ENCODE peak calls at places on chromosomes 3 and 15, in nine cellular contexts. Y is tibial nerve, G is transverse colon, L is heart left ventricle, W is sigmoid colon, U is adrenal gland, J is uterus, X is NB4, P is breast epithelium. B is an unnamed sample.

GRCh38 chr3:128488995-128489859 is 3.8 kb downstream of the GATA2 start:
- DNase-seq in Y (no peak), G (no peak), L (peak), W (peak), U (no peak), J (peak), X (no peak), P (no peak), B (no peak)

GRCh38 chr3:100103558-100104441 is 10.5 kb downstream of the FILIP1L start:
- DNase-seq in Y (no peak), G (peak), L (no peak), W (no peak), U (no peak), J (no peak), X (peak), P (no peak), B (no peak)

GRCh38 chr3:180934638-180935037 is 22.2 kb downstream of the FXR1 start:
- DNase-seq in Y (no peak), G (no peak), L (no peak), W (no peak), U (no peak), J (no peak), X (no peak), P (no peak), B (no peak)

GRCh38 chr3:7536510-7536909 is 675.6 kb downstream of the GRM7 start:
- DNase-seq in Y (no peak), G (no peak), L (no peak), W (no peak), U (no peak), J (no peak), X (no peak), P (no peak), B (no peak)

GRCh38 chr3:157082305-157082981 is 77.5 kb downstream of the CCNL1 start:
- DNase-seq in Y (no peak), G (no peak), L (no peak), W (no peak), U (peak), J (no peak), X (no peak), P (no peak), B (no peak)

GRCh38 chr15:45522179-45522930 is at the start of gene SLC30A4:
- DNase-seq in Y (peak), G (peak), L (peak), W (peak), U (peak), J (peak), X (peak), P (peak), B (peak)

GRCh38 chr3:18234717-18235335 is 190.3 kb downstream of the SATB1 start:
- DNase-seq in Y (no peak), G (no peak), L (peak), W (no peak), U (no peak), J (no peak), X (no peak), P (no peak), B (no peak)

GRCh38 chr15:79089331-79089889 is 1.2 kb downstream of the RASGRF1 start:
- DNase-seq in Y (no peak), G (no peak), L (no peak), W (no peak), U (no peak), J (no peak), X (no peak), P (no peak), B (peak)

GRCh38 chr3:111852540-111852939 is 6.5 kb upstream of the PHLDB2 start:
- DNase-seq in Y (no peak), G (no peak), L (no peak), W (no peak), U (no peak), J (no peak), X (no peak), P (no peak), B (no peak)

GRCh38 chr3:105880681-105881290 is 12.0 kb upstream of the CBLB start:
- DNase-seq in Y (no peak), G (no peak), L (no peak), W (no peak), U (no peak), J (no peak), X (no peak), P (no peak), B (no peak)

GRCh38 chr3:99761415-99761981 is 56.2 kb upstream of the CMSS1 start:
- DNase-seq in Y (no peak), G (no peak), L (no peak), W (no peak), U (no peak), J (no peak), X (no peak), P (no peak), B (no peak)

GRCh38 chr15:70140543-70141375 is 43.0 kb upstream of the TLE3 start:
- DNase-seq in Y (no peak), G (no peak), L (no peak), W (no peak), U (peak), J (no peak), X (peak), P (no peak), B (no peak)

GRCh38 chr3:30770387-30770786 is 124.1 kb downstream of the GADL1 start:
- DNase-seq in Y (peak), G (peak), L (peak), W (no peak), U (peak), J (no peak), X (no peak), P (peak), B (no peak)

GRCh38 chr15:80893777-80894176 is 95.8 kb downstream of the MESD start:
- DNase-seq in Y (no peak), G (no peak), L (peak), W (no peak), U (no peak), J (no peak), X (no peak), P (no peak), B (no peak)

GRCh38 chr3:48301020-48301813 is 32.2 kb downstream of the SPINK8 start:
- DNase-seq in Y (peak), G (peak), L (peak), W (peak), U (peak), J (peak), X (peak), P (peak), B (peak)
- TF ChIP-seq POLR2A in Y (peak), G (peak), L (peak), W (peak), U (peak), J (peak), X (peak), P (no peak), B (no peak)

DNA sequence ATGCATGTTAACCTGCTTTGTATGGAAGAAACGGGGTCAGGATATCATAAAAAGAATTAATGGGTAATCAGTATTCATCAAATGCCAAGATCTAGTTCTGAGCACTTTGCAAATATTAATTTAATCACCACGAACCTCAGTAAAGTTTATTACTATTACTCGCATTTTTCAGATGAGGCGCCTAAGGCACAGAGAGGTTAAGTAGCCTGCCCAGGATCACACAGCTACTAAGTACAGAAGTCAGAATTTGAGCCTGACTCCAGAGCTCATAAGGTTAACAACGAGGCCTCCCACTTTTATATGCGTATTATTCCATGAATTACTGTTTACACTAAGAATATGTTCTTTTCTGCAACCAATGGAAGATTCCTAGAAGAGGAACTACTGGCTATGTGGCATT is 109.6 kb upstream of the KLF13 start:
- DNase-seq in Y (no peak), G (peak), L (no peak), W (no peak), U (no peak), J (no peak), X (no peak), P (no peak), B (no peak)
- H3K4me3 ChIP-seq in Y (no peak), G (no peak), L (no peak), W (no peak), U (no peak), J (no peak), X (peak), P (peak), B (no peak)

GRCh38 chr3:138084196-138084595 is 31.2 kb downstream of the DZIP1L start:
- DNase-seq in Y (no peak), G (no peak), L (no peak), W (no peak), U (no peak), J (no peak), X (no peak), P (no peak), B (no peak)

GRCh38 chr3:138081371-138082084 is 33.9 kb downstream of the DZIP1L start:
- DNase-seq in Y (no peak), G (no peak), L (no peak), W (no peak), U (no peak), J (no peak), X (no peak), P (no peak), B (no peak)

GRCh38 chr3:138079901-138080300 is 35.5 kb downstream of the DZIP1L start:
- DNase-seq in Y (no peak), G (no peak), L (no peak), W (no peak), U (no peak), J (no peak), X (no peak), P (no peak), B (no peak)

GRCh38 chr3:138082085-138082991 is 33.1 kb downstream of the DZIP1L start:
- DNase-seq in Y (no peak), G (no peak), L (no peak), W (no peak), U (no peak), J (peak), X (peak), P (no peak), B (no peak)

DNA sequence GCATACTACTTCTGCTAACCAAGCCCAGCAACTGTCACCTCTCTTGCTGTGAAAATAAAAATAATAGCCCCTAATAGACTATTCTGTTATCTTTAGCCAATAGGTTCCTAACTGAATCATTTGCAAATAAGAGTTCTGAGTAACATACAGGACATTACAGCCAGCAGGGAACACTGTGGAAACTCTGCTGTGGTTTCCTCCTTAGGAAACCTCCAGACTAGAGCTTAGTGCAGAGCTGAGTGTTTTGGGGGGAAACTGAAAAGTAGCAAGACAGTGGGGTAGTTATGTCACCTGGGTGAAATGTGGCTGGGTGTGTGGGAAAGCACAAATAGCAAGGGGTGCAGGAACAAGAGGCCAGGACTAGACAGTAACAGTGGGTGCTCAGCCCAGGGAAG is 32.4 kb downstream of the DZIP1L start:
- DNase-seq in Y (no peak), G (no peak), L (no peak), W (no peak), U (no peak), J (no peak), X (no peak), P (no peak), B (no peak)
- TF ChIP-seq CTCF in Y (no peak), G (no peak), L (no peak), W (no peak), U (no peak), J (no peak), X (no peak), P (no peak), B (no peak)

DNA sequence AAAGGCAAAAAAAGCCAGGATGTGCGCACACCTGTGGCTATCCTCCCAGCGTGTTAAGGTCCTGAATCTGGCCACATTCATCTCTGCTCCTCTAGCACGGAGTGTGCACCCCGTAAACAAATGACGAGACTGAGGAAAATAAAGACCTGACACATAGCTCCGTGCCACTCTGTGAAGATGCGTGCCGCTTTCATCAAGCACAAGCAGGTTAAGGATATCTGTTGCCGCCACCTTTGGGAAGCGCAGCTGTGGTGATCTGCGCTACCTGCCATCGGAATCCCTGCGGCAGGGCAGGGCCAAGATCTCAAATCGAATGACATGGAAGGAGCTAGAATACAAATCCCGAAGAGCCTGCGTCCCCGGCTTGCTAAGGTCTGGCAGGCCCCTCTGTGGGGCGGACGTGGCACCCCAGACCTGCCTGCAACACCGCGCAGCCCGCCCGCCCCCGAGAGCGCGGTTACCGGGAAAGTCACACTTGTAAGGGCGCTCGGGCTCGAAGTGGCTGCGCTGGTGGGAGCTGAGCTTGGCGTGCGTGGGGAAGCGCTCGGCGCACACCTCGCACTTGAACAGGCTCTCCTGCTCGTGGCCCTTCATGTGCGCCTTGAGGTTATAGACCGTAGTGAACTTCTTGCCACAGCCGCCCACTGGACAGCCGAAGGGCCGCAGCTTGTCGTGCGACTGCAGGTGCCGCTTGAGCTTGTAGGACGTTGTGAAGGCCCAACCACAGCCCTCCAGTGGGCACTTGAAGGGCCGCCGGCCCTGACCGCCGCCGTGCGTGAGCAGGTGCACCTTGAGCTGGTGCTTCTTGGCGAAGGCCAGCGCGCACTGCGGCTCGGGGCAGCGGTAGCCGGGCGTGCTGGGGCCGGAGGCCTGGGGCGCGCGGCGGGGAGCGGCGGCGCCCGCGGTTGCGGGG is 937 bp downstream of the ZXDC start:
- DNase-seq in Y (no peak), G (peak), L (peak), W (peak), U (peak), J (peak), X (peak), P (peak), B (peak)
- TF ChIP-seq POLR2A in Y (no peak), G (peak), L (no peak), W (no peak), U (peak), J (no peak), X (no peak), P (no peak), B (no peak)

GRCh38 chr15:99106417-99107220 is 1.7 kb downstream of the SYNM start:
- DNase-seq in Y (no peak), G (no peak), L (peak), W (peak), U (peak), J (no peak), X (no peak), P (no peak), B (peak)

GRCh38 chr15:99103279-99103678 is 1.6 kb upstream of the SYNM start:
- DNase-seq in Y (no peak), G (no peak), L (no peak), W (no peak), U (peak), J (no peak), X (no peak), P (no peak), B (peak)

GRCh38 chr15:99102332-99103235 is 2.3 kb upstream of the SYNM start:
- DNase-seq in Y (no peak), G (no peak), L (no peak), W (peak), U (peak), J (no peak), X (no peak), P (no peak), B (no peak)

GRCh38 chr15:99104788-99105515 is at the start of gene SYNM:
- DNase-seq in Y (peak), G (peak), L (peak), W (peak), U (peak), J (peak), X (peak), P (peak), B (no peak)

GRCh38 chr15:99105516-99106341 is 849 bp downstream of the SYNM start:
- DNase-seq in Y (no peak), G (peak), L (peak), W (peak), U (peak), J (peak), X (peak), P (no peak), B (peak)
- H3K4me3 ChIP-seq in Y (peak), G (peak), L (peak), W (peak), U (peak), J (peak), X (no peak), P (peak), B (peak)

DNA sequence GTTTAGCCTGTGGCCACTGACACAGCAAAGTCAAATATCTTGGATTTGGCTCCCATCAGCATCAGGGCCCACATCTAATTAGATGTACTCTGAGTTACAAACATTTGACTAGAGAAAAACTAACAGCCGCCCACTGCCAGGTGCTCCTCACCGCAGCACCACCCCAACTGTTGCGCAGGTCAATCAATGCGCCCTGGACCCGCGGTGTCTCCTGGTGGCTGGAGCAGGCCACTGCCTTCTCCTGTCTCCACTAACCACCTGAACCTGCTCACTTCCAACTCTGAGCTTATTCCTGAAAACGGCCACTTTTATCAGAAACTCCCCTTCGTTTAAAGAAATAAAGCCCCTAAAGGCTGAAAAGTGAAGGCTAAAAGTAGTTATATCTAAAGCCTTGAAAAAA is 4.3 kb downstream of the RIOX2 start:
- DNase-seq in Y (no peak), G (no peak), L (no peak), W (no peak), U (no peak), J (no peak), X (no peak), P (no peak), B (no peak)
- TF ChIP-seq CTCF in Y (no peak), G (no peak), L (no peak), W (no peak), U (no peak), J (no peak), X (no peak), P (no peak), B (no peak)

DNA sequence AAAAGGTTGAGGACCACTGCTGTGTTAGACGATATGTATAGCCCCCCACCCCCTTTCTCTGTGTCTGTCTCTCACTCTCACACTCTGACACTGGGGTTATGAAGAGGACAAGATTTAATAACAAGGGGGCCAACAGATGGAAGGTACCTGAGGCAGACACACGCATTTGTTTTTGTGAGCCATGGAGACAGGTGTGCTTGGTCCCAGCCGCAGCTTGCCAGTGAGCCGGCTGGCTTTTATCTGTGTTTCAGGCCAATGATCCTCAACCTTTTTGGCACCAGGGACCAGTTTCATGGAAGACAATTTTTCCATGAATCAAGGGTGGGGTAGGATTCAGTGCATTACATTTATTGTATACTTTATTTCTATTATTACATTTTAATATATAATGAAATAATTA is 394.9 kb upstream of the RGMA start:
- DNase-seq in Y (no peak), G (no peak), L (no peak), W (no peak), U (no peak), J (no peak), X (no peak), P (no peak), B (no peak)
- TF ChIP-seq POLR2A in Y (no peak), G (no peak), L (no peak), W (no peak), U (no peak), J (no peak), X (no peak), P (no peak), B (no peak)

GRCh38 chr3:150759947-150760346 is 3.0 kb downstream of the SIAH2 start:
- DNase-seq in Y (no peak), G (no peak), L (no peak), W (no peak), U (no peak), J (no peak), X (no peak), P (no peak), B (no peak)
- H3K4me3 ChIP-seq in Y (peak), G (no peak), L (peak), W (peak), U (no peak), J (peak), X (peak), P (peak), B (no peak)

GRCh38 chr3:174863488-174863887 is 4.4 kb downstream of the NAALADL2 start:
- DNase-seq in Y (no peak), G (no peak), L (no peak), W (no peak), U (no peak), J (no peak), X (no peak), P (peak), B (peak)

GRCh38 chr3:174859109-174859735 is at the start of gene NAALADL2:
- DNase-seq in Y (no peak), G (no peak), L (no peak), W (no peak), U (no peak), J (no peak), X (no peak), P (no peak), B (no peak)

GRCh38 chr3:174862666-174863065 is 3.5 kb downstream of the NAALADL2 start:
- DNase-seq in Y (no peak), G (no peak), L (no peak), W (no peak), U (no peak), J (no peak), X (no peak), P (no peak), B (no peak)

GRCh38 chr3:174859756-174860155 is 622 bp downstream of the NAALADL2 start:
- DNase-seq in Y (no peak), G (no peak), L (no peak), W (no peak), U (no peak), J (no peak), X (no peak), P (no peak), B (no peak)

GRCh38 chr3:174862101-174862500 is 3.0 kb downstream of the NAALADL2 start:
- DNase-seq in Y (no peak), G (peak), L (no peak), W (no peak), U (no peak), J (no peak), X (peak), P (peak), B (no peak)
- TF ChIP-seq CTCF in Y (no peak), G (peak), L (no peak), W (peak), U (no peak), J (no peak), X (no peak), P (peak), B (no peak)

GRCh38 chr3:176937994-176938393 is 259.3 kb downstream of the TBL1XR1 start:
- DNase-seq in Y (no peak), G (no peak), L (no peak), W (no peak), U (no peak), J (no peak), X (no peak), P (no peak), B (no peak)
- TF ChIP-seq POLR2A in Y (no peak), G (no peak), L (no peak), W (no peak), U (no peak), J (no peak), X (no peak), P (no peak), B (no peak)